ENCODE peak calls at places on chromosomes 16 and 17, in seven cellular contexts. One of them, this sample, is unnamed.

GRCh38 chr17:45677770-45678169 is 106.3 kb upstream of the CRHR1 start:
- DNase-seq in sigmoid colon: no peak
- DNase-seq in heart left ventricle: no peak
- DNase-seq in kidney: no peak
- DNase-seq in fibroblast of lung: no peak
- DNase-seq in thyroid gland: no peak
- DNase-seq in upper lobe of left lung: no peak
- DNase-seq in this sample: no peak

GRCh38 chr17:29212681-29213121 is 32.5 kb upstream of the MYO18A start:
- DNase-seq in sigmoid colon: no peak
- DNase-seq in heart left ventricle: no peak
- DNase-seq in kidney: no peak
- DNase-seq in fibroblast of lung: no peak
- DNase-seq in thyroid gland: no peak
- DNase-seq in upper lobe of left lung: no peak
- DNase-seq in this sample: no peak

GRCh38 chr16:83995756-83996155 is 27.7 kb downstream of the NECAB2 start:
- DNase-seq in sigmoid colon: no peak
- DNase-seq in heart left ventricle: peak; percentile 54
- DNase-seq in kidney: no peak
- DNase-seq in fibroblast of lung: peak; percentile 8
- DNase-seq in thyroid gland: peak; percentile 48
- DNase-seq in upper lobe of left lung: no peak
- DNase-seq in this sample: no peak

GRCh38 chr16:52265446-52265861 is 281.5 kb downstream of the TOX3 start:
- DNase-seq in sigmoid colon: no peak
- DNase-seq in heart left ventricle: no peak
- DNase-seq in kidney: no peak
- DNase-seq in fibroblast of lung: no peak
- DNase-seq in thyroid gland: no peak
- DNase-seq in upper lobe of left lung: no peak
- DNase-seq in this sample: no peak

GRCh38 chr16:15874745-15875314 is 13.6 kb downstream of the CEP20 start:
- DNase-seq in sigmoid colon: peak; percentile 83
- DNase-seq in heart left ventricle: no peak
- DNase-seq in kidney: no peak
- DNase-seq in fibroblast of lung: peak; percentile 87
- DNase-seq in thyroid gland: peak; percentile 62
- DNase-seq in upper lobe of left lung: no peak
- DNase-seq in this sample: no peak

GRCh38 chr16:86016201-86016965 is 117.4 kb downstream of the IRF8 start:
- DNase-seq in sigmoid colon: peak; percentile 72
- DNase-seq in heart left ventricle: no peak
- DNase-seq in kidney: peak; percentile 41
- DNase-seq in fibroblast of lung: peak; percentile 73
- DNase-seq in thyroid gland: peak; percentile 17
- DNase-seq in upper lobe of left lung: no peak
- DNase-seq in this sample: no peak

GRCh38 chr17:65588194-65588808 is 26.9 kb upstream of the AXIN2 start:
- DNase-seq in sigmoid colon: no peak
- DNase-seq in heart left ventricle: no peak
- DNase-seq in kidney: peak; percentile 37
- DNase-seq in fibroblast of lung: no peak
- DNase-seq in thyroid gland: peak; percentile 34
- DNase-seq in upper lobe of left lung: peak; percentile 88
- DNase-seq in this sample: no peak

GRCh38 chr17:76556759-76557367 is 17.0 kb downstream of the PRCD start:
- DNase-seq in sigmoid colon: no peak
- DNase-seq in heart left ventricle: no peak
- DNase-seq in kidney: no peak
- DNase-seq in fibroblast of lung: peak; percentile 66
- DNase-seq in thyroid gland: no peak
- DNase-seq in upper lobe of left lung: peak; percentile 90
- DNase-seq in this sample: no peak

GRCh38 chr17:82216301-82217119 is 3.9 kb upstream of the CCDC57 start:
- DNase-seq in sigmoid colon: peak; percentile 83
- DNase-seq in heart left ventricle: peak; percentile 88
- DNase-seq in kidney: peak; percentile 96
- DNase-seq in fibroblast of lung: peak; percentile 76
- DNase-seq in thyroid gland: peak; percentile 87
- DNase-seq in upper lobe of left lung: peak; percentile 89
- DNase-seq in this sample: no peak

GRCh38 chr16:52976539-52977167 is 76.0 kb downstream of the CHD9NB start:
- DNase-seq in sigmoid colon: no peak
- DNase-seq in heart left ventricle: no peak
- DNase-seq in kidney: no peak
- DNase-seq in fibroblast of lung: peak; percentile 18
- DNase-seq in thyroid gland: no peak
- DNase-seq in upper lobe of left lung: no peak
- DNase-seq in this sample: no peak

GRCh38 chr16:4244254-4244812 is 2.5 kb upstream of the SRL start:
- DNase-seq in sigmoid colon: no peak
- DNase-seq in heart left ventricle: no peak
- DNase-seq in kidney: no peak
- DNase-seq in fibroblast of lung: no peak
- DNase-seq in thyroid gland: no peak
- DNase-seq in upper lobe of left lung: no peak
- DNase-seq in this sample: no peak

GRCh38 chr17:71115669-71115972 is 946.3 kb downstream of the KCNJ2 start:
- DNase-seq in sigmoid colon: no peak
- DNase-seq in heart left ventricle: no peak
- DNase-seq in kidney: no peak
- DNase-seq in fibroblast of lung: peak; percentile 91
- DNase-seq in thyroid gland: no peak
- DNase-seq in upper lobe of left lung: no peak
- DNase-seq in this sample: no peak

GRCh38 chr17:9802294-9802693 is 10.9 kb upstream of the DHRS7C start:
- DNase-seq in sigmoid colon: no peak
- DNase-seq in heart left ventricle: no peak
- DNase-seq in kidney: no peak
- DNase-seq in fibroblast of lung: no peak
- DNase-seq in thyroid gland: no peak
- DNase-seq in upper lobe of left lung: no peak
- DNase-seq in this sample: no peak

GRCh38 chr17:8869416-8869815 is 1.9 kb upstream of the PIK3R6 start:
- DNase-seq in sigmoid colon: no peak
- DNase-seq in heart left ventricle: no peak
- DNase-seq in kidney: no peak
- DNase-seq in fibroblast of lung: no peak
- DNase-seq in thyroid gland: no peak
- DNase-seq in upper lobe of left lung: no peak
- DNase-seq in this sample: no peak

GRCh38 chr17:47423406-47424295 is 99.9 kb downstream of the EFCAB13 start:
- DNase-seq in sigmoid colon: peak; percentile 54
- DNase-seq in heart left ventricle: peak; percentile 54
- DNase-seq in kidney: peak; percentile 71
- DNase-seq in fibroblast of lung: no peak
- DNase-seq in thyroid gland: peak; percentile 46
- DNase-seq in upper lobe of left lung: peak; percentile 89
- DNase-seq in this sample: no peak

GRCh38 chr17:81173761-81174160 is 7.7 kb upstream of the AATK start:
- DNase-seq in sigmoid colon: no peak
- DNase-seq in heart left ventricle: no peak
- DNase-seq in kidney: no peak
- DNase-seq in fibroblast of lung: no peak
- DNase-seq in thyroid gland: no peak
- DNase-seq in upper lobe of left lung: no peak
- DNase-seq in this sample: no peak

GRCh38 chr17:57990037-57990436 is 2.0 kb upstream of the VEZF1 start:
- DNase-seq in sigmoid colon: no peak
- DNase-seq in heart left ventricle: no peak
- DNase-seq in kidney: no peak
- DNase-seq in fibroblast of lung: no peak
- DNase-seq in thyroid gland: no peak
- DNase-seq in upper lobe of left lung: no peak
- DNase-seq in this sample: no peak
- H3K4me1 ChIP-seq in sigmoid colon: no peaks in the 10 kb centered on the region
- H3K4me1 ChIP-seq in heart left ventricle: peaks cover 76% of the 10 kb centered on the region
- H3K4me1 ChIP-seq in kidney: peaks cover 18% of the 10 kb centered on the region
- H3K4me1 ChIP-seq in fibroblast of lung: peaks cover 12% of the 10 kb centered on the region
- H3K4me1 ChIP-seq in thyroid gland: peaks cover 28% of the 10 kb centered on the region
- H3K4me1 ChIP-seq in upper lobe of left lung: peaks cover 30% of the 10 kb centered on the region
- H3K4me1 ChIP-seq in this sample: peaks cover 55% of the 10 kb centered on the region

GRCh38 chr16:72938426-72939164 is 109.3 kb downstream of the ZFHX3 start:
- DNase-seq in sigmoid colon: peak; percentile 94
- DNase-seq in heart left ventricle: peak; percentile 88
- DNase-seq in kidney: peak; percentile 92
- DNase-seq in fibroblast of lung: peak; percentile 94
- DNase-seq in thyroid gland: peak; percentile 87
- DNase-seq in upper lobe of left lung: no peak
- DNase-seq in this sample: peak; percentile 96

GRCh38 chr16:72937916-72938315 is 110.0 kb downstream of the ZFHX3 start:
- DNase-seq in sigmoid colon: peak; percentile 56
- DNase-seq in heart left ventricle: no peak
- DNase-seq in kidney: peak; percentile 36
- DNase-seq in fibroblast of lung: no peak
- DNase-seq in thyroid gland: peak; percentile 75
- DNase-seq in upper lobe of left lung: no peak
- DNase-seq in this sample: no peak

GRCh38 chr16:72940886-72941285 is 107.0 kb downstream of the ZFHX3 start:
- DNase-seq in sigmoid colon: peak; percentile 53
- DNase-seq in heart left ventricle: no peak
- DNase-seq in kidney: peak; percentile 4
- DNase-seq in fibroblast of lung: no peak
- DNase-seq in thyroid gland: no peak
- DNase-seq in upper lobe of left lung: no peak
- DNase-seq in this sample: no peak

GRCh38 chr16:72937360-72937759 is 110.6 kb downstream of the ZFHX3 start:
- DNase-seq in sigmoid colon: peak; percentile 59
- DNase-seq in heart left ventricle: no peak
- DNase-seq in kidney: peak; percentile 58
- DNase-seq in fibroblast of lung: no peak
- DNase-seq in thyroid gland: no peak
- DNase-seq in upper lobe of left lung: no peak
- DNase-seq in this sample: no peak

DNA sequence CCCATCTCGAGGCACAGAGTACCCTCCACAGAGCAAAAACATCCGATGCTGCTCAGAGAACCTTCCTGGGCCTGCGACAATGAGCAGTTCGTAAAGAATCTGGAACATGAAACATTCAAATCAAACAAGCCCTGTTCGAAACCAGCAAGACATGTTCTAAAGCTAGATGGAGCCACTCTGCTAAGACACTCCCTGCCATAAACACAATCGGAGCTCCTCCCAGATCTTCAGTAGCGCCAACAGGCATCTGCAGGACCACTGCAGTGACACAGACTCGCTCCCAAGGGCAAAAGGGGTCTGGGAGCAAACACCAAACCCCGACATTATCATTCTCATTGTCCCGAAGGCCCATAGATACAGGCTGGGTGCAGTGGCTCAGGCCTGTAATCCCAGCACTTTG is 108.7 kb downstream of the ZFHX3 start:
- DNase-seq in sigmoid colon: peak; percentile 79
- DNase-seq in heart left ventricle: no peak
- DNase-seq in kidney: peak; percentile 39
- DNase-seq in fibroblast of lung: peak; percentile 80
- DNase-seq in thyroid gland: no peak
- DNase-seq in upper lobe of left lung: no peak
- DNase-seq in this sample: no peak
- TF ChIP-seq CTCF in sigmoid colon: no peak
- TF ChIP-seq CTCF in heart left ventricle: no peak
- TF ChIP-seq CTCF in kidney: no peak
- TF ChIP-seq CTCF in fibroblast of lung: peak; percentile 40
- TF ChIP-seq CTCF in thyroid gland: peak; percentile 10
- TF ChIP-seq CTCF in upper lobe of left lung: no peak
- TF ChIP-seq CTCF in this sample: no peak

DNA sequence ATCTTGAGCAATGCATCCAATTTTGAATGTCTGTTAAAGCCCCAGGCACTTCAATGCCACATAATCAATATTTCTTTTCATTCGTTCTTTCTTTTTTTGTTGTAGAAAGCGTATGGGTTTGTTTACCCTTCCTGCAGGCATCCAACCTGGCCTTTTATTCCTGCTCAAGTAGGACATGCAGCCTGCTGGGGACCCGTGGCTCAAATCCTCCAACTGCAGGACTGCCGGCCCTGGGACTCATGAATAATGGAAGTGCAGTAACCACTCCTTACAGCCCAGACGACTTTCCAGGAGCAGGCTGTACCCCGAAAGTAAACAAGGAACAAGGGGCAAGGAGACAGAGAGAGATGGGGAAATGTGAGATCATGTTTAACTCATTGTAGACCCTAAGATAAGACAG is 126.4 kb downstream of the SALL1 start:
- DNase-seq in sigmoid colon: no peak
- DNase-seq in heart left ventricle: no peak
- DNase-seq in kidney: no peak
- DNase-seq in fibroblast of lung: no peak
- DNase-seq in thyroid gland: no peak
- DNase-seq in upper lobe of left lung: no peak
- DNase-seq in this sample: no peak
- H3K4me1 ChIP-seq in sigmoid colon: no peaks in the 10 kb centered on the region
- H3K4me1 ChIP-seq in heart left ventricle: no peaks in the 10 kb centered on the region
- H3K4me1 ChIP-seq in kidney: no peaks in the 10 kb centered on the region
- H3K4me1 ChIP-seq in fibroblast of lung: no peaks in the 10 kb centered on the region
- H3K4me1 ChIP-seq in thyroid gland: no peaks in the 10 kb centered on the region
- H3K4me1 ChIP-seq in upper lobe of left lung: no peaks in the 10 kb centered on the region
- H3K4me1 ChIP-seq in this sample: no peaks in the 10 kb centered on the region

GRCh38 chr16:74766729-74767128 is 7.9 kb downstream of the FA2H start:
- DNase-seq in sigmoid colon: no peak
- DNase-seq in heart left ventricle: no peak
- DNase-seq in kidney: no peak
- DNase-seq in fibroblast of lung: no peak
- DNase-seq in thyroid gland: no peak
- DNase-seq in upper lobe of left lung: no peak
- DNase-seq in this sample: no peak
- TF ChIP-seq CTCF in sigmoid colon: no peak
- TF ChIP-seq CTCF in heart left ventricle: no peak
- TF ChIP-seq CTCF in kidney: no peak
- TF ChIP-seq CTCF in fibroblast of lung: no peak
- TF ChIP-seq CTCF in thyroid gland: no peak
- TF ChIP-seq CTCF in upper lobe of left lung: no peak
- TF ChIP-seq CTCF in this sample: no peak

This sample was measured in esophagus muscularis mucosa.